ENCODE peak calls at places on chromosomes 12 and 14, in four cellular contexts. S is psoas muscle, N is aorta, P is heart right ventricle. Z is an unnamed sample.

GRCh38 chr12:121793501-121793835 is at the start of gene RHOF:
- DNase-seq in S (no peak), N (peak; percentile 64), P (no peak), Z (no peak)

GRCh38 chr12:91889059-91889458 is 256.6 kb downstream of the BTG1 start:
- DNase-seq in S (no peak), N (no peak), P (no peak), Z (no peak)

GRCh38 chr12:13957576-13957975 is 23.8 kb downstream of the GRIN2B start:
- DNase-seq in S (no peak), N (no peak), P (no peak), Z (no peak)

GRCh38 chr14:94793901-94794300 is 24.0 kb upstream of the GSC start:
- DNase-seq in S (no peak), N (no peak), P (no peak), Z (no peak)

GRCh38 chr12:67921286-67921685 is 68.0 kb upstream of the IFNG-AS1 start:
- DNase-seq in S (no peak), N (no peak), P (no peak), Z (no peak)

GRCh38 chr12:16387919-16388318 is 40.5 kb downstream of the MGST1 start:
- DNase-seq in S (no peak), N (no peak), P (no peak), Z (no peak)

GRCh38 chr12:96208801-96209534 is 14.8 kb downstream of the ELK3 start:
- DNase-seq in S (no peak), N (no peak), P (no peak), Z (no peak)

GRCh38 chr14:89481167-89481566 is 64.1 kb upstream of the FOXN3 start:
- DNase-seq in S (peak; percentile 70), N (peak; percentile 83), P (peak; percentile 64), Z (peak; percentile 78)

GRCh38 chr12:64569923-64570595 is 40.2 kb upstream of the RASSF3 start:
- DNase-seq in S (no peak), N (no peak), P (no peak), Z (peak; percentile 3)

GRCh38 chr12:123971770-123972447 is 722 bp downstream of the CCDC92 start:
- DNase-seq in S (no peak), N (no peak), P (peak; percentile 23), Z (peak; percentile 71)
- H3K27ac ChIP-seq in S (peak overlapping the region; percentile 86), N (peak overlapping the region; percentile 29), P (peak overlapping the region; percentile 93), Z (peak overlapping the region; percentile 93)

GRCh38 chr14:37047226-37047625 is 125.2 kb downstream of the SLC25A21 start:
- DNase-seq in S (no peak), N (no peak), P (no peak), Z (no peak)

GRCh38 chr14:37048666-37049071 is 123.7 kb downstream of the SLC25A21 start:
- DNase-seq in S (no peak), N (no peak), P (no peak), Z (no peak)

GRCh38 chr14:37051153-37051552 is 121.3 kb downstream of the SLC25A21 start:
- DNase-seq in S (no peak), N (no peak), P (no peak), Z (no peak)

GRCh38 chr14:37045340-37046061 is 126.9 kb downstream of the SLC25A21 start:
- DNase-seq in S (no peak), N (no peak), P (no peak), Z (no peak)

DNA sequence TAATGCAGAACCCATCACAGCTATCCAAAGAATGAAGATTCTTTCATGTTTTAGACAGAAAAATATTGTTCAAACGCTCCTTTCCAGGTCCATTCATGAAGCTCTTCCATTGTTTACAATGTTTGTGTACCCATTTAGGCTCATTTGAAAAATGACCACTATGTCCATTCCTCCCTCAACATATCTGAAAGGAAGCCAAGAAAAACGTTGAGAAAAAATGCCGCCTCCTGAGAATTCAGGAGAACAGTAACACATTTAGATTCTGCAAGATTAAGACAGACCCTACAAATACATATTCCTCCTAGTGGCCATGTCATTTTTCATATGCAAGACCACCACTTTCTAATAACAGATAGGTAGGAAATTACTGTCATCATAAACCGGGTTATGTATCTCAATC is 124.4 kb downstream of the SLC25A21 start:
- DNase-seq in S (no peak), N (no peak), P (no peak), Z (no peak)
- H3K27ac ChIP-seq in S (no peak overlapping the region), N (no peak overlapping the region), P (no peak overlapping the region), Z (no peak overlapping the region)

GRCh38 chr12:2137707-2138106 is 84.9 kb downstream of the CACNA1C start:
- DNase-seq in S (no peak), N (peak; percentile 73), P (no peak), Z (peak; percentile 66)
- H3K27ac ChIP-seq in S (no peak overlapping the region), N (peak overlapping the region; percentile 18), P (peak overlapping the region; percentile 26), Z (peak overlapping the region; percentile 74)

GRCh38 chr12:75976913-75977312 is 54.7 kb downstream of the PHLDA1 start:
- DNase-seq in S (no peak), N (no peak), P (no peak), Z (no peak)

GRCh38 chr12:75977590-75977951 is 54.0 kb downstream of the PHLDA1 start:
- DNase-seq in S (no peak), N (no peak), P (no peak), Z (no peak)

GRCh38 chr12:75978677-75979076 is 52.9 kb downstream of the PHLDA1 start:
- DNase-seq in S (no peak), N (no peak), P (no peak), Z (no peak)

GRCh38 chr12:75979181-75979580 is 52.4 kb downstream of the PHLDA1 start:
- DNase-seq in S (no peak), N (no peak), P (no peak), Z (no peak)

GRCh38 chr12:75977952-75978671 is 53.5 kb downstream of the PHLDA1 start:
- DNase-seq in S (peak; percentile 24), N (peak; percentile 82), P (peak; percentile 82), Z (peak; percentile 75)
- H3K27ac ChIP-seq in S (peak overlapping the region; percentile 65), N (peak overlapping the region; percentile 92), P (peak overlapping the region; percentile 79), Z (peak overlapping the region; percentile 64)

DNA sequence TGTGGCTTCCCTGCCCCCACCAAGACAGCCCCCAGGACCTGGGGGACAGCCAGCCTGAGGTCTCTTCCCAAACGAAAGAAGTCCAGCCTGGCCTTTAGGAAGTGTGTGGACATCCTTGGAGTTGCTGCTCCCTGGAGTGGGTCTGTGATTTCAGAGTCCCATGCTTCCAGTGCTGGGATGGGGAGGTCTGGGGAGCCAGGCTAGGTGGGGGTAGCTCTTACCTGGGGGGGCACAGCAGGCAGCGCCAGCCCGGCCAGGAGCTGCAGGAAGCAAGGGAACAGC is 509 bp downstream of the PGF start:
- DNase-seq in S (no peak), N (no peak), P (no peak), Z (no peak)
- H3K27ac ChIP-seq in S (peak overlapping the region; percentile 0), N (peak overlapping the region; percentile 14), P (peak overlapping the region; percentile 80), Z (peak overlapping the region; percentile 33)

GRCh38 chr12:93427779-93428564 is 13.8 kb downstream of the UBE2N start:
- DNase-seq in S (no peak), N (no peak), P (no peak), Z (no peak)
- H3K27ac ChIP-seq in S (peak overlapping the region; percentile 77), N (no peak overlapping the region), P (no peak overlapping the region), Z (peak overlapping the region; percentile 25)

DNA sequence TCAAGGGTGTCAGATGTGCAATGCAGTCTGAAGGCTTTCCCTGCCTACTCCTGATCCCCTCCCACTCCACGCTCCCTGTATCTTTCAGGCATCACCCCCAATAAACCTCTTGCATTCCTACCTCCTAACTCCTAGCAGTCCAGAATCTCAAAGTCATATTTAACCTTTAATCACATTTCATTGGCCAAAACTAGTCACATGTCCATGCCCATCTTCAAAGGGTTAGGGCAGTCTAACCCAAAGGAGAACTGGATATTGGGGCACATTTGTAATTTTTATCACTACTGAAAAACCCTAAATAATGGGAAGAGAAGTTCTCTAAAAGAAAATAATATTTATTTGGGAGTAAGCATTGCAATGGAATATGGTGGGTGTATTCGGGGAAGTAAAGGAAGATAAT is 5.4 kb upstream of the C12orf75 start:
- DNase-seq in S (no peak), N (no peak), P (no peak), Z (no peak)
- H3K27ac ChIP-seq in S (no peak overlapping the region), N (no peak overlapping the region), P (no peak overlapping the region), Z (no peak overlapping the region)

GRCh38 chr12:118304093-118304492 is 68.6 kb downstream of the TAOK3 start:
- DNase-seq in S (no peak), N (no peak), P (no peak), Z (no peak)

GRCh38 chr12:118302053-118302452 is 70.7 kb downstream of the TAOK3 start:
- DNase-seq in S (no peak), N (no peak), P (no peak), Z (no peak)

GRCh38 chr12:118310320-118310719 is 62.4 kb downstream of the TAOK3 start:
- DNase-seq in S (no peak), N (no peak), P (no peak), Z (no peak)

GRCh38 chr12:118311666-118312065 is 61.0 kb downstream of the TAOK3 start:
- DNase-seq in S (no peak), N (no peak), P (no peak), Z (no peak)

DNA sequence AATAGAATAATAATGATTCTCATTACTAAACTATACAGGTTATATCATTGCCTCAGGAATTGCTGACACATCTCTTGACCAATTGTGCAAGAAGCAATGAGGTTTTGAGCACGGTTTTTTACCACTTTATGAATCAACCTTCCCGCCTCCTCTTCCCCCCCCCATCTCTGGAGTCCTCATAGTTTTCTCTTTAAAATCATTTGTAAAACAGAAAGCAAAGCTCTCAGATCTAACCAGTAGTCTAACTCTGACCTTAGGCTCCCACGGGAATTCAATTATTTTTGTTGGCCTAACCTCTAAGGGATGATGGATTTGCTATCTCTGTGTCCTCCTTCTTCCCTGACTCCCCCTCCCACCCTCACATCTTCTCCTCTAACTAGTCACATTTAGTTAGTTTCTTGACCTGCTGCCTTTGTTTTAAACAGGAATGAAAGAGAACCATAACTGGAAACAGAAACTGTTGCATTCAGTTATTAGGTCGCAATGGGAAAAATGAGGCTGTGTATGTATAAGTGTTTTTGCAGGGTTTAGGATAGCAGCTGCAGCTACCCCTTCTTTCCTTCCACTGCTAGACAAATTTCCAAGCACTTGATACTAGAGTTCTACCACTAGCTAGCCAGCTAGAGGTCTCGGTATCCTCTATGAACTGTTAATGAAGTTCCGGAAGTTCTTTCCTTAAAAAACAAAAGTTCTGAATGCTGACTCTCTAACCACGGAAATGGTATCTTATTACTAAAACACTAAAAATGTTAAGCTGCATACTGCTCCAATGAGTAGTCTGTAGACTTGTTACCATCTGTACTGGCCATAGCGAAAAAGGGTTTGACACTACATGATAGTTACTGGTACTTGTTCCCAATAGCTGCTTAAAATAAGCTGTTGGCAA is 65.4 kb downstream of the TAOK3 start:
- DNase-seq in S (no peak), N (no peak), P (peak; percentile 53), Z (no peak)
- H3K27ac ChIP-seq in S (no peak overlapping the region), N (peak overlapping the region; percentile 43), P (no peak overlapping the region), Z (peak overlapping the region; percentile 28)

GRCh38 chr12:2297658-2298057 is 244.9 kb downstream of the CACNA1C start:
- DNase-seq in S (no peak), N (no peak), P (no peak), Z (no peak)

GRCh38 chr12:2294651-2295475 is 242.1 kb downstream of the CACNA1C start:
- DNase-seq in S (no peak), N (peak; percentile 68), P (no peak), Z (peak; percentile 77)

GRCh38 chr12:2295941-2296461 is 243.2 kb downstream of the CACNA1C start:
- DNase-seq in S (no peak), N (no peak), P (no peak), Z (peak; percentile 12)

GRCh38 chr12:2298556-2299195 is 245.9 kb downstream of the CACNA1C start:
- DNase-seq in S (no peak), N (no peak), P (no peak), Z (peak; percentile 44)

GRCh38 chr12:2297004-2297403 is 244.2 kb downstream of the CACNA1C start:
- DNase-seq in S (no peak), N (no peak), P (peak; percentile 42), Z (peak; percentile 52)
- H3K27ac ChIP-seq in S (no peak overlapping the region), N (no peak overlapping the region), P (no peak overlapping the region), Z (no peak overlapping the region)